ENCODE peak calls at places on chromosomes 5 and 9, in ten cellular contexts. B, I, C, J, A, Q, H, E, Z and O are unnamed samples.

GRCh38 chr5:116614603-116614920 is 39.9 kb upstream of the SEMA6A start:
- DNase-seq in J (no peak), H (no peak), C (no peak), E (no peak), A (no peak), I (no peak), Z (no peak), B (no peak), Q (no peak), O (no peak)

GRCh38 chr9:104864675-104865104 is 63.3 kb downstream of the ABCA1 start:
- DNase-seq in B (no peak), Q (no peak), A (peak; percentile 13), J (no peak), Z (no peak), C (peak; percentile 83), I (no peak), E (no peak), H (no peak), O (no peak)

GRCh38 chr5:32153723-32154122 is 20.4 kb downstream of the GOLPH3 start:
- DNase-seq in B (no peak), H (no peak), Z (no peak), Q (no peak), C (peak; percentile 20), J (no peak), A (no peak), I (no peak), E (no peak), O (no peak)

GRCh38 chr9:93589688-93590087 is 13.3 kb downstream of the PHF2 start:
- DNase-seq in H (peak; percentile 30), J (no peak), Q (no peak), E (no peak), A (no peak), Z (peak; percentile 64), B (no peak), C (peak; percentile 46), I (no peak), O (peak; percentile 49)

GRCh38 chr5:65327582-65327981 is 154.1 kb downstream of the ADAMTS6 start:
- DNase-seq in E (no peak), B (no peak), Q (peak; percentile 35), A (no peak), J (no peak), I (no peak), C (peak; percentile 26), H (no peak), Z (no peak), O (no peak)

GRCh38 chr9:118736406-118736805 is 632.8 kb downstream of the BRINP1 start:
- DNase-seq in C (no peak), Q (no peak), Z (no peak), I (no peak), H (no peak), E (no peak), J (no peak), A (no peak), B (no peak), O (no peak)

GRCh38 chr5:17094830-17095229 is 122.6 kb upstream of the BASP1 start:
- DNase-seq in A (no peak), J (no peak), Z (no peak), I (no peak), B (no peak), C (peak; percentile 46), H (no peak), Q (no peak), E (no peak), O (no peak)

GRCh38 chr5:57207681-57208080 is 33.8 kb downstream of the GPBP1 start:
- DNase-seq in J (no peak), Q (no peak), E (peak; percentile 81), B (no peak), Z (no peak), H (no peak), A (no peak), I (no peak), C (no peak), O (no peak)

GRCh38 chr5:74641778-74642542 is 1.4 kb upstream of the ENC1 start:
- DNase-seq in A (peak; percentile 72), E (peak; percentile 50), C (peak; percentile 91), H (peak; percentile 48), Z (peak; percentile 43), I (no peak), Q (peak; percentile 87), B (no peak), J (no peak), O (peak; percentile 64)

GRCh38 chr5:107604146-107604910 is 66.4 kb downstream of the EFNA5 start:
- DNase-seq in B (no peak), Z (no peak), J (no peak), C (no peak), H (no peak), E (no peak), I (no peak), A (no peak), Q (no peak), O (no peak)

GRCh38 chr5:143837306-143837848 is 25.4 kb downstream of the HMHB1 start:
- DNase-seq in Q (no peak), B (no peak), A (no peak), H (no peak), J (no peak), Z (no peak), E (no peak), I (no peak), C (peak; percentile 65), O (no peak)

GRCh38 chr5:149420509-149421371 is 41.6 kb upstream of the IL17B start:
- DNase-seq in I (no peak), H (no peak), E (peak; percentile 49), B (no peak), Z (no peak), A (no peak), J (no peak), C (no peak), Q (no peak), O (no peak)

GRCh38 chr9:131186622-131187021 is 61.2 kb downstream of the NUP214 start:
- DNase-seq in I (no peak), H (no peak), Q (no peak), C (no peak), E (no peak), A (no peak), Z (no peak), J (no peak), B (no peak), O (no peak)

GRCh38 chr5:95924720-95925119 is 36.9 kb downstream of the ELL2 start:
- DNase-seq in Z (no peak), A (no peak), J (no peak), I (no peak), H (no peak), Q (peak; percentile 69), C (no peak), E (no peak), B (no peak), O (no peak)

GRCh38 chr9:69170231-69170630 is 3.8 kb upstream of the TJP2 start:
- DNase-seq in H (no peak), B (no peak), Z (no peak), Q (no peak), J (no peak), E (no peak), A (no peak), I (no peak), C (no peak), O (no peak)

GRCh38 chr5:113017891-113018635 is 41.5 kb downstream of the DCP2 start:
- DNase-seq in C (no peak), Q (no peak), I (no peak), A (no peak), Z (no peak), J (no peak), B (no peak), E (no peak), H (no peak), O (no peak)

GRCh38 chr5:160959804-160960203 is 107.8 kb upstream of the ATP10B start:
- DNase-seq in J (no peak), E (no peak), B (no peak), Q (no peak), A (no peak), I (no peak), H (peak; percentile 82), Z (peak; percentile 79), C (no peak), O (no peak)

GRCh38 chr5:104551628-104552027 is 989.0 kb upstream of the NUDT12 start:
- DNase-seq in J (no peak), A (no peak), I (no peak), B (no peak), C (no peak), Z (no peak), Q (no peak), E (no peak), H (no peak), O (no peak)

GRCh38 chr9:90906316-90907055 is 104.9 kb downstream of the SYK start:
- DNase-seq in Q (no peak), H (no peak), J (no peak), A (no peak), I (no peak), B (no peak), C (no peak), E (no peak), Z (no peak), O (no peak)

GRCh38 chr5:135324897-135325650 is 74.0 kb downstream of the MACROH2A1 start:
- DNase-seq in C (no peak), B (no peak), Q (peak; percentile 48), Z (no peak), A (no peak), I (no peak), E (no peak), H (no peak), J (peak; percentile 32), O (no peak)

GRCh38 chr5:78797945-78798731 is 149.6 kb upstream of the LHFPL2 start:
- DNase-seq in H (no peak), C (peak; percentile 30), A (no peak), E (no peak), J (no peak), B (no peak), I (no peak), Z (no peak), Q (no peak), O (no peak)

GRCh38 chr5:130164966-130165365 is 260.7 kb downstream of the CHSY3 start:
- DNase-seq in E (no peak), I (no peak), J (no peak), A (no peak), Z (no peak), Q (no peak), C (peak; percentile 21), B (no peak), H (no peak), O (no peak)